ENCODE peak calls at places on chromosomes 13 and 19, in eight cellular contexts. T is aorta, P is astrocyte, O is ovary, J is transverse colon, N is A673, L is heart right ventricle, V is fibroblast of lung. E is an unnamed sample. For H3K36me3 and H3K27me3, the result is how much of the 10 kb centered on the place peaks cover.

GRCh38 chr19:6728346-6728745 is 7.9 kb upstream of the C3 start:
- DNase-seq in T (no peak), P (no peak), O (no peak), J (no peak), N (no peak), L (no peak), V (no peak), E (no peak)

GRCh38 chr19:37691881-37692504 is 27.6 kb downstream of the ZNF607 start:
- DNase-seq in T (peak), P (peak), O (peak), J (peak), N (peak), L (peak), V (peak), E (peak)

GRCh38 chr13:112510002-112510780 is 77.8 kb downstream of the TUBGCP3 start:
- DNase-seq in T (no peak), P (peak), O (no peak), J (no peak), N (peak), L (peak), V (peak), E (peak)

GRCh38 chr13:42420304-42420703 is 148.4 kb downstream of the AKAP11 start:
- DNase-seq in T (no peak), P (no peak), O (no peak), J (no peak), N (no peak), L (no peak), V (no peak), E (no peak)

GRCh38 chr19:54133312-54133956 is 4.1 kb upstream of the CNOT3 start:
- DNase-seq in T (no peak), P (peak), O (no peak), J (no peak), N (peak), L (no peak), V (peak), E (no peak)

GRCh38 chr19:57719901-57720519 is 7.4 kb downstream of the ZNF671 start:
- DNase-seq in T (no peak), P (no peak), O (no peak), J (no peak), N (no peak), L (no peak), V (no peak), E (no peak)

GRCh38 chr13:109256866-109257760 is 529.3 kb downstream of the IRS2 start:
- DNase-seq in T (no peak), P (peak), O (no peak), J (no peak), N (peak), L (peak), V (peak), E (no peak)

GRCh38 chr13:37617162-37617561 is 18.6 kb upstream of the POSTN start:
- DNase-seq in T (no peak), P (peak), O (no peak), J (no peak), N (peak), L (no peak), V (peak), E (no peak)

GRCh38 chr19:4361152-4362037 is 18.0 kb downstream of the MPND start:
- DNase-seq in T (no peak), P (no peak), O (peak), J (no peak), N (no peak), L (no peak), V (peak), E (peak)

GRCh38 chr13:21638319-21639282 is 32.3 kb upstream of the FGF9 start:
- DNase-seq in T (no peak), P (no peak), O (no peak), J (peak), N (peak), L (no peak), V (no peak), E (peak)

GRCh38 chr19:42683917-42684513 is 56.3 kb downstream of the PSG3 start:
- DNase-seq in T (no peak), P (peak), O (no peak), J (no peak), N (peak), L (no peak), V (peak), E (peak)

GRCh38 chr13:97359181-97360057 is 74.5 kb upstream of the RAP2A start:
- DNase-seq in T (no peak), P (peak), O (no peak), J (peak), N (peak), L (peak), V (peak), E (peak)

GRCh38 chr13:45220403-45220802 is 19.6 kb upstream of the KCTD4 start:
- DNase-seq in T (no peak), P (no peak), O (no peak), J (no peak), N (no peak), L (no peak), V (no peak), E (no peak)

GRCh38 chr19:13718733-13719132 is 45.6 kb upstream of the MRI1 start:
- DNase-seq in T (no peak), P (peak), O (no peak), J (peak), N (peak), L (no peak), V (peak), E (peak)

GRCh38 chr13:40077396-40078027 is 422.1 kb downstream of the COG6 start:
- DNase-seq in T (no peak), P (no peak), O (no peak), J (no peak), N (no peak), L (no peak), V (no peak), E (no peak)

GRCh38 chr13:25051065-25051464 is 44.9 kb upstream of the PABPC3 start:
- DNase-seq in T (no peak), P (no peak), O (no peak), J (no peak), N (no peak), L (no peak), V (no peak), E (no peak)

GRCh38 chr19:296476-297225 is 5.4 kb upstream of the PLPP2 start:
- DNase-seq in T (peak), P (no peak), O (no peak), J (peak), N (no peak), L (no peak), V (no peak), E (peak)

GRCh38 chr13:49116873-49117272 is 103.3 kb upstream of the MLNR start:
- DNase-seq in T (no peak), P (no peak), O (no peak), J (no peak), N (no peak), L (no peak), V (no peak), E (no peak)

GRCh38 chr13:50227356-50227755 is 212.1 kb downstream of the KCNRG start:
- DNase-seq in T (no peak), P (no peak), O (no peak), J (no peak), N (no peak), L (no peak), V (no peak), E (no peak)

GRCh38 chr13:75902166-75903104 is 266.3 kb downstream of the LMO7 start:
- DNase-seq in T (no peak), P (no peak), O (no peak), J (no peak), N (no peak), L (no peak), V (no peak), E (no peak)

GRCh38 chr13:26459276-26460131 is 98.0 kb upstream of the WASF3 start:
- DNase-seq in T (no peak), P (no peak), O (no peak), J (no peak), N (no peak), L (peak), V (no peak), E (no peak)

GRCh38 chr19:13150919-13151604 is 851 bp downstream of the IER2 start:
- DNase-seq in T (no peak), P (no peak), O (peak), J (no peak), N (peak), L (peak), V (no peak), E (peak)

GRCh38 chr19:5743640-5744039 is 23.2 kb downstream of the CATSPERD start:
- DNase-seq in T (no peak), P (no peak), O (no peak), J (no peak), N (no peak), L (no peak), V (no peak), E (no peak)

GRCh38 chr19:41302624-41303351 is 7.2 kb upstream of the CCDC97 start:
- DNase-seq in T (peak), P (no peak), O (no peak), J (peak), N (no peak), L (no peak), V (no peak), E (no peak)

GRCh38 chr13:74226791-74227475 is 92.7 kb upstream of the KLF12 start:
- DNase-seq in T (no peak), P (peak), O (no peak), J (no peak), N (no peak), L (no peak), V (peak), E (no peak)

GRCh38 chr19:46367434-46367833 is 20.5 kb downstream of the PPP5C start:
- DNase-seq in T (peak), P (no peak), O (no peak), J (no peak), N (no peak), L (no peak), V (no peak), E (no peak)

GRCh38 chr19:43711751-43712355 is 4.0 kb upstream of the IRGC start:
- DNase-seq in T (no peak), P (no peak), O (no peak), J (peak), N (no peak), L (no peak), V (no peak), E (no peak)

GRCh38 chr13:101394597-101394996 is 21.7 kb downstream of the NALCN start:
- DNase-seq in T (no peak), P (no peak), O (no peak), J (no peak), N (no peak), L (no peak), V (peak), E (no peak)

DNA sequence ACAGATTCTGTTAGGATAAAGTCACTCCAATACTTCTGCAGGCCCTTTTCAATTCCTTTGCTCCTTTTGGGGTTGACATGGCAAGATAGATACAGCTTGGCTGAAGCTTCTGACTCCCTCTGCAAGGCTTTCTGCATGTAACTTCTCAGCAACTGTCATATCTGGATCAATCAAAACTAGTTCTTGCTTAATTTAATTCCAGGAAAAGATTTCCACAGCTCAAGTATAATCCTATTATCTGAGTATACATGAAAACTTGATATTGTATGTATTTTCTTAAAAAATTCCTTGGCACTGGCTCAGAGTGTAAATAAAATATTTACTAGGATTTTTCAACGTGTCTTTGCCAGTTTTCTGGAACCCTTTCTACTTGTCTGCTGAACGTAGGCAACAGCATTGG is 109.6 kb downstream of the STARD13 start:
- DNase-seq in T (no peak), P (no peak), O (no peak), J (no peak), N (no peak), L (no peak), V (no peak), E (no peak)
- H3K36me3 ChIP-seq in T (under half), P (under half), O (under half), J (under half), N (under half), L (under half), V (under half), E (under half)

DNA sequence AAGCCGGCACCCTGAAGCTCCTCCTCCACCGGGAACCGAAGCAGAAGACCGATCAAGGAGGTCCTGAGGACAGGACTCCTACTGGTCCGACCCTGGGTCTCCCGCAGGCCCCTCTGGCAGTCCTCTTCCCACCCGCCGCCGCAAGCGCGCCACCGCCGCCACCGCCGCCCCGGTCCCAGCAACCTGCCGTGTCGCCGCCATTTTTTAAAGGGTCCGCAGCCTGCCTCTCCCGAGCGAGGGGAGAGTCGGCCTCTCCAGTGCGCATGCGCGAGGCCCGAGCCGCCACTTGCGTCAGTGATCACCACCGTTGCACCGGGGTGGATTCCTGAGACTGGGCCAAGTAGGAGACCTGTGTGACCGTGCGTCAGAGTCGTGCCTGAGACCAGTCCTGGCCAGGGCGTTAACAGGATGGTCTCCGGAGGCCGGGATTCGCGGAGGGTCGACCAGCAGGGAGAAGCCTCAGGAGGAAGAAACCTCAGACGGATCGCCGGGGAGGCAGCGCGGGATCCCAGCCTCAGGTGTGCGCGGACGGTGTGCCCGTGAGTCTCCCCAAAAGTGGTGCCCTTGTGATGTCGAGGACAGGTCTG is 51.6 kb downstream of the ZNF146 start:
- DNase-seq in T (peak), P (no peak), O (no peak), J (no peak), N (no peak), L (peak), V (peak), E (peak)
- H3K4me3 ChIP-seq in T (no peak), P (no peak), O (no peak), J (no peak), N (no peak), L (no peak), V (peak), E (no peak)

GRCh38 chr19:3160219-3160618 is 18.4 kb upstream of the S1PR4 start:
- DNase-seq in T (no peak), P (no peak), O (no peak), J (no peak), N (no peak), L (no peak), V (no peak), E (no peak)

GRCh38 chr19:3161453-3161852 is 17.1 kb upstream of the S1PR4 start:
- DNase-seq in T (peak), P (no peak), O (no peak), J (no peak), N (no peak), L (no peak), V (no peak), E (no peak)

GRCh38 chr19:3163230-3163886 is 15.2 kb upstream of the S1PR4 start:
- DNase-seq in T (peak), P (no peak), O (peak), J (peak), N (peak), L (peak), V (peak), E (peak)

GRCh38 chr19:3162418-3163229 is 15.9 kb upstream of the S1PR4 start:
- DNase-seq in T (peak), P (no peak), O (no peak), J (no peak), N (peak), L (no peak), V (no peak), E (peak)

GRCh38 chr19:3163943-3164342 is 14.6 kb upstream of the S1PR4 start:
- DNase-seq in T (peak), P (no peak), O (no peak), J (no peak), N (no peak), L (no peak), V (no peak), E (no peak)
- H3K27me3 ChIP-seq in T (under half), P (under half), O (under half), J (under half), N (under half), L (under half), V (under half), E (under half)

GRCh38 chr19:19303411-19303810 is 16.9 kb downstream of the SUGP1 start:
- DNase-seq in T (no peak), P (no peak), O (no peak), J (no peak), N (no peak), L (no peak), V (no peak), E (peak)

GRCh38 chr19:19296953-19297689 is 23.2 kb downstream of the SUGP1 start:
- DNase-seq in T (no peak), P (no peak), O (no peak), J (no peak), N (no peak), L (no peak), V (no peak), E (peak)

GRCh38 chr19:19297759-19298158 is 22.6 kb downstream of the SUGP1 start:
- DNase-seq in T (no peak), P (no peak), O (no peak), J (no peak), N (no peak), L (peak), V (no peak), E (peak)

GRCh38 chr19:19304186-19304975 is 15.9 kb downstream of the SUGP1 start:
- DNase-seq in T (no peak), P (no peak), O (no peak), J (no peak), N (peak), L (peak), V (no peak), E (no peak)

GRCh38 chr19:19300613-19301012 is 19.7 kb downstream of the SUGP1 start:
- DNase-seq in T (no peak), P (no peak), O (no peak), J (no peak), N (no peak), L (no peak), V (no peak), E (peak)
- H3K36me3 ChIP-seq in T (under half), P (under half), O (under half), J (under half), N (under half), L (under half), V (under half), E (under half)

DNA sequence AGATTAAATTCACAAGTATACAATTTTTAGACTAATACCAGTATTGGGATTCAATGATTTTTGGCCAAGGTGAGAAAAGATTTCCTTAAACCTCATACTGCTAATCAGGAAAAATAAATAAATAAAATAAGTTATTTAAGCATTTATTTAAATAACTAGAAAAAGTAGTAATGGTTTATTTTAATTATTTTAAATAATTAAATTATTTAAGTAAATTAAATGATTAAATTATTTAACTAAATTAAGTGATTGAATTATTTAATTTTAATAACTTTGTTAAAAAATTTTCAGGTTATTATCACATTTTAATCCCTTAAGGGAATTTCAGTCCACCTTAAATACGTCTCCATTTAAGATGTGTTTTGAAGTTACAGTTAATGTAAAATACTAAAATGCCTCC is 1831.5 kb upstream of the MIR17HG start:
- DNase-seq in T (no peak), P (no peak), O (no peak), J (no peak), N (no peak), L (no peak), V (no peak), E (no peak)
- H3K4me3 ChIP-seq in T (no peak), P (no peak), O (no peak), J (no peak), N (no peak), L (no peak), V (no peak), E (no peak)

GRCh38 chr19:2679439-2679838 is 23.1 kb downstream of the GNG7 start:
- DNase-seq in T (no peak), P (no peak), O (no peak), J (no peak), N (no peak), L (no peak), V (no peak), E (no peak)

GRCh38 chr19:2683430-2683995 is 19.0 kb downstream of the GNG7 start:
- DNase-seq in T (no peak), P (no peak), O (no peak), J (no peak), N (no peak), L (no peak), V (no peak), E (peak)

GRCh38 chr19:2678043-2678671 is 24.3 kb downstream of the GNG7 start:
- DNase-seq in T (no peak), P (no peak), O (no peak), J (peak), N (no peak), L (no peak), V (no peak), E (no peak)

GRCh38 chr19:2685204-2685704 is 17.2 kb downstream of the GNG7 start:
- DNase-seq in T (no peak), P (no peak), O (no peak), J (no peak), N (no peak), L (no peak), V (no peak), E (no peak)

GRCh38 chr19:2680808-2681207 is 21.7 kb downstream of the GNG7 start:
- DNase-seq in T (no peak), P (no peak), O (no peak), J (no peak), N (no peak), L (no peak), V (no peak), E (peak)
- H3K27me3 ChIP-seq in T (under half), P (under half), O (under half), J (under half), N (under half), L (under half), V (under half), E (under half)

GRCh38 chr13:78630509-78630908 is 27.2 kb upstream of the POU4F1 start:
- DNase-seq in T (no peak), P (no peak), O (no peak), J (no peak), N (no peak), L (no peak), V (no peak), E (no peak)
- H3K36me3 ChIP-seq in T (under half), P (under half), O (under half), J (under half), N (under half), L (under half), V (under half), E (under half)

GRCh38 chr19:29393915-29394460 is 131.8 kb upstream of the VSTM2B start:
- DNase-seq in T (no peak), P (no peak), O (no peak), J (no peak), N (no peak), L (no peak), V (no peak), E (no peak)

GRCh38 chr19:29395712-29396414 is 129.9 kb upstream of the VSTM2B start:
- DNase-seq in T (no peak), P (no peak), O (no peak), J (no peak), N (no peak), L (no peak), V (no peak), E (no peak)

GRCh38 chr19:29400917-29401711 is 124.7 kb upstream of the VSTM2B start:
- DNase-seq in T (no peak), P (no peak), O (no peak), J (no peak), N (no peak), L (no peak), V (no peak), E (no peak)

GRCh38 chr19:29396925-29397324 is 128.9 kb upstream of the VSTM2B start:
- DNase-seq in T (no peak), P (no peak), O (no peak), J (no peak), N (no peak), L (no peak), V (no peak), E (peak)

GRCh38 chr19:29397748-29398147 is 128.0 kb upstream of the VSTM2B start:
- DNase-seq in T (no peak), P (no peak), O (no peak), J (no peak), N (no peak), L (no peak), V (no peak), E (peak)
- H3K4me3 ChIP-seq in T (no peak), P (no peak), O (no peak), J (no peak), N (no peak), L (no peak), V (no peak), E (no peak)